ENCODE peak calls at places on chromosomes 11 and 22, in six cellular contexts. Y is IMR-90, T is neuronal stem cell, P is H9, M is H1, L is mesendoderm. X is an unnamed sample.

GRCh38 chr11:30561691-30562412 is 24.3 kb downstream of the MPPED2 start:
- DNase-seq in Y (peak; percentile 42), L (no peak), T (no peak), P (no peak), M (no peak), X (no peak)

GRCh38 chr22:43733138-43733537 is 79.0 kb downstream of the EFCAB6 start:
- DNase-seq in P (no peak), L (no peak), T (no peak), Y (no peak), M (no peak), X (no peak)

GRCh38 chr11:91686700-91687099 is 537.9 kb upstream of the FAT3 start:
- DNase-seq in Y (no peak), P (no peak), M (no peak), L (no peak), T (no peak), X (no peak)

GRCh38 chr11:112073941-112074811 is at the start of the genes NKAPD1 and PIH1D2:
- DNase-seq in M (peak; percentile 64), Y (peak; percentile 88), T (peak; percentile 86), L (peak; percentile 95), P (peak; percentile 84), X (peak; percentile 94)

GRCh38 chr22:27754247-27754887 is 47.2 kb downstream of the MN1 start:
- DNase-seq in M (no peak), P (no peak), L (no peak), T (no peak), Y (no peak), X (no peak)

GRCh38 chr11:11998091-11998781 is 10.2 kb downstream of the DKK3 start:
- DNase-seq in P (no peak), T (no peak), L (no peak), Y (peak; percentile 95), M (no peak), X (peak; percentile 94)

GRCh38 chr22:39153220-39153860 is 860 bp upstream of the CBX7 start:
- DNase-seq in Y (no peak), M (no peak), P (peak; percentile 34), L (no peak), T (no peak), X (no peak)

GRCh38 chr11:88051386-88051785 is 123.9 kb downstream of the RAB38 start:
- DNase-seq in L (no peak), P (no peak), Y (peak; percentile 47), M (no peak), T (no peak), X (peak; percentile 17)

GRCh38 chr11:126282361-126282741 is 542 bp upstream of the TIRAP start:
- DNase-seq in T (no peak), M (no peak), L (peak; percentile 52), P (peak; percentile 59), Y (peak; percentile 35), X (peak; percentile 38)
- H2BK15ac ChIP-seq in T (no peak overlapping the region), M (no peak overlapping the region), L (no peak overlapping the region), P (no peak overlapping the region), Y (no peak overlapping the region), X (no peak overlapping the region)

GRCh38 chr11:126492331-126492730 is 136.8 kb downstream of the ST3GAL4 start:
- DNase-seq in P (no peak), L (no peak), Y (no peak), T (no peak), M (no peak), X (no peak)
- H2BK15ac ChIP-seq in P (no peak overlapping the region), L (no peak overlapping the region), Y (no peak overlapping the region), T (no peak overlapping the region), M (no peak overlapping the region), X (no peak overlapping the region)

GRCh38 chr11:2559527-2560311 is 114.9 kb downstream of the KCNQ1 start:
- DNase-seq in T (no peak), Y (no peak), L (no peak), P (no peak), M (no peak), X (no peak)
- H2BK15ac ChIP-seq in T (peak overlapping the region; percentile 71), Y (no peak overlapping the region), L (no peak overlapping the region), P (no peak overlapping the region), M (no peak overlapping the region), X (no peak overlapping the region)

GRCh38 chr11:8326337-8326736 is 62.7 kb upstream of the LMO1 start:
- DNase-seq in T (no peak), P (no peak), M (no peak), Y (no peak), L (no peak), X (no peak)

GRCh38 chr11:8329336-8329735 is 65.7 kb upstream of the LMO1 start:
- DNase-seq in L (no peak), Y (no peak), M (no peak), P (no peak), T (no peak), X (no peak)

GRCh38 chr11:8328848-8329330 is 65.2 kb upstream of the LMO1 start:
- DNase-seq in Y (peak; percentile 75), T (peak; percentile 86), M (peak; percentile 72), L (peak; percentile 97), P (peak; percentile 94), X (peak; percentile 90)

GRCh38 chr11:8328231-8328794 is 64.6 kb upstream of the LMO1 start:
- DNase-seq in L (no peak), P (no peak), T (no peak), Y (no peak), M (no peak), X (no peak)

DNA sequence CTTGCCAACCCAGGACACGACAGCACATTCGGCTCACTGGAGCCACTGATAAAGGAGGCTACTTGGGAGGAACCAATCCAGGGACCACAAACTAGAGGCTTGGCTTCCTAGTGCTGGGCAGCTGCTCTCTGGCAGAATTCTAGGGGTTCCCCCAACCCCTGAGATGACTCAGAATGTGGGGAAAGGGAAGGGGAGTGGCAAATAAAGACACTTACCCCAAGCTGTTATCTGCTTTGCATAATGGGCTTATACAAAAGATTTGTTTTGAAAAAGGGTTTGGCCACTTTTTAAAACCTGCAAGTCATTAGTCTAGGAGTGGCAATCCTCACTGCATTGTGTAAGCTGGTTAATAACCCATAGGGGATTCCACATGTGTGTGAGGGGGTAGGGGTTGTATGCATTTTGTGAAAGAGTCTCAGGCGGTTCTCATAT is 64.1 kb upstream of the LMO1 start:
- DNase-seq in M (no peak), T (no peak), L (no peak), Y (no peak), P (no peak), X (peak; percentile 4)
- H2BK15ac ChIP-seq in M (no peak overlapping the region), T (peak overlapping the region; percentile 32), L (no peak overlapping the region), Y (no peak overlapping the region), P (no peak overlapping the region), X (no peak overlapping the region)

GRCh38 chr11:67085617-67086016 is 29.0 kb downstream of the RHOD start:
- DNase-seq in M (no peak), Y (no peak), L (no peak), T (no peak), P (no peak), X (no peak)

GRCh38 chr11:67079065-67079464 is 22.4 kb downstream of the RHOD start:
- DNase-seq in L (no peak), M (no peak), Y (no peak), T (no peak), P (no peak), X (no peak)

GRCh38 chr11:67082071-67082791 is 25.6 kb downstream of the RHOD start:
- DNase-seq in Y (no peak), P (peak; percentile 71), T (no peak), M (no peak), L (peak; percentile 69), X (no peak)

GRCh38 chr11:67083786-67084366 is 27.2 kb downstream of the RHOD start:
- DNase-seq in P (no peak), T (no peak), L (no peak), Y (no peak), M (no peak), X (no peak)
- H2BK15ac ChIP-seq in P (no peak overlapping the region), T (no peak overlapping the region), L (no peak overlapping the region), Y (no peak overlapping the region), M (no peak overlapping the region), X (no peak overlapping the region)

GRCh38 chr11:69603163-69603836 is 37.7 kb upstream of the CCND1 start:
- DNase-seq in Y (no peak), L (no peak), P (no peak), T (no peak), M (no peak), X (no peak)
- H2BK15ac ChIP-seq in Y (no peak overlapping the region), L (no peak overlapping the region), P (no peak overlapping the region), T (no peak overlapping the region), M (peak overlapping the region; percentile 1), X (no peak overlapping the region)

GRCh38 chr22:38122616-38123015 is 12.1 kb upstream of the BAIAP2L2 start:
- DNase-seq in M (no peak), L (no peak), P (no peak), Y (no peak), T (no peak), X (no peak)
- H2BK15ac ChIP-seq in M (no peak overlapping the region), L (no peak overlapping the region), P (no peak overlapping the region), Y (no peak overlapping the region), T (no peak overlapping the region), X (no peak overlapping the region)

DNA sequence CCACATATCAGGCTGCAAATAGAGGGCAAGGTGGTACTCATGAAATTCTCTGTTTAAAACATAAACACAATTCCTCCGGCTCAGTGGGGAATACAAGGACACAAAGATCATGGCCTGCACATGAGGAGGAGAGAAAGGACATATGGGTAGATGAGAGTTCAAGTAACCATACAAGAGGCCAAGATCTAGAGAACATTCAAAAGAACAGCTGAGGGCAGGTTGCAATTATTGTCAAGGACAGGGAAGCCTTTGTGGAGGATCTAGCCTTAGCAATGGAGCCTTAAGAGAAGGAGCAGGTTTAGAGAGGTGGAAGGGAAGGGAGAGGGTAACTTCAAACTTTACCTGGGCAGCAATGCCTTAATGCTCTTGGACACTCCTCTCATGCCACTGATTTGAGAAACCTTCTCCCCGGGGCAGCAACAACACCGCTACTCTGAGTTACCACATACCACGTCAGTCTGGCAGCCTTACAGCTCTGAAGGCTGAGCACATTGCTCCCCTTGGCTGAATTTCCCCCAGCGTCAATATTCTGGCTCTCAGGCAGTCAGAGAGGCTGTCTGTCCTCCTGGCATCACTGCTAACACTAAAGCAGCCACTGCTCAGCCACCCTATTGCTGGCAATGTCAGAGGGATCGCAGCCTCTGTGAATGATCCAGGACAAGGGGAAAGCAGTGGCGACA is 55.5 kb downstream of the CLPB start:
- DNase-seq in Y (peak; percentile 48), M (no peak), T (no peak), L (no peak), P (no peak), X (no peak)
- H2BK15ac ChIP-seq in Y (no peak overlapping the region), M (no peak overlapping the region), T (no peak overlapping the region), L (no peak overlapping the region), P (no peak overlapping the region), X (no peak overlapping the region)

X was measured in mesenchymal stem cell.